ENCODE peak calls at places on chromosomes 13 and 19, in ten cellular contexts. F, L, U, Z, M, V, I, O, K and G are unnamed samples.

GRCh38 chr13:49214917-49215376 is 5.2 kb upstream of the MLNR start:
- DNase-seq in F (peak), L (no peak), I (no peak), O (no peak), K (peak), Z (no peak), V (no peak), M (peak), U (peak), G (no peak)

GRCh38 chr13:37344051-37344450 is 238.6 kb upstream of the CSNK1A1L start:
- DNase-seq in I (no peak), U (no peak), F (no peak), K (no peak), L (no peak), V (no peak), O (no peak), Z (no peak), M (no peak), G (no peak)

GRCh38 chr13:52862358-52863206 is 14.1 kb upstream of the PCDH8 start:
- DNase-seq in O (no peak), F (no peak), U (peak), L (peak), V (no peak), M (no peak), Z (peak), K (no peak), I (no peak), G (no peak)

GRCh38 chr13:76012091-76012721 is 376.1 kb downstream of the LMO7 start:
- DNase-seq in V (no peak), K (no peak), M (no peak), I (no peak), O (no peak), U (peak), Z (no peak), F (no peak), L (no peak), G (no peak)

GRCh38 chr13:57624565-57625435 is 6.7 kb upstream of the PCDH17 start:
- DNase-seq in U (peak), K (no peak), F (no peak), V (no peak), O (no peak), L (peak), Z (no peak), I (no peak), M (no peak), G (peak)

GRCh38 chr19:39402417-39403297 is 4.0 kb upstream of the ZFP36 start:
- DNase-seq in F (peak), L (peak), U (peak), I (peak), O (no peak), M (peak), V (peak), K (peak), Z (peak), G (peak)

GRCh38 chr19:16153582-16154336 is 10.3 kb downstream of the HSH2D start:
- DNase-seq in O (no peak), Z (no peak), K (no peak), M (no peak), V (no peak), I (no peak), L (no peak), F (no peak), U (no peak), G (no peak)

GRCh38 chr19:10718205-10719196 is 622 bp downstream of the DNM2 start:
- DNase-seq in I (peak), K (peak), O (no peak), M (peak), U (no peak), L (peak), Z (no peak), V (peak), F (peak), G (peak)

GRCh38 chr19:15684828-15685227 is 11.9 kb downstream of the CYP4F12 start:
- DNase-seq in I (no peak), L (no peak), O (no peak), M (no peak), F (no peak), V (no peak), K (no peak), Z (no peak), U (no peak), G (no peak)

GRCh38 chr19:1224847-1225246 is 13.0 kb downstream of the CBARP start:
- DNase-seq in O (no peak), Z (no peak), L (no peak), U (no peak), V (no peak), K (no peak), F (no peak), M (no peak), I (no peak), G (no peak)

GRCh38 chr19:38023245-38023644 is 116.2 kb downstream of the SIPA1L3 start:
- DNase-seq in Z (no peak), L (no peak), U (peak), O (no peak), V (no peak), I (no peak), F (no peak), K (no peak), M (no peak), G (peak)

GRCh38 chr19:10672529-10673150 is 18.5 kb downstream of the ILF3 start:
- DNase-seq in Z (no peak), M (no peak), O (no peak), F (no peak), U (no peak), I (no peak), V (no peak), L (no peak), K (no peak), G (peak)